ENCODE peak calls at places on chromosomes 11 and 22, in four cellular contexts. One of them, this sample, is unnamed.

GRCh38 chr11:16291729-16292128 is 64.6 kb downstream of the SOX6 start:
- DNase-seq in GM12878: no peak
- DNase-seq in H1: no peak
- DNase-seq in HepG2: no peak
- DNase-seq in this sample: no peak

GRCh38 chr11:74033046-74033445 is 24.2 kb upstream of the UCP3 start:
- DNase-seq in GM12878: no peak
- DNase-seq in H1: no peak
- DNase-seq in HepG2: no peak
- DNase-seq in this sample: no peak

GRCh38 chr11:15157738-15158137 is 43.0 kb downstream of the INSC start:
- DNase-seq in GM12878: no peak
- DNase-seq in H1: no peak
- DNase-seq in HepG2: no peak
- DNase-seq in this sample: no peak

GRCh38 chr11:61683961-61684869 is 4.0 kb downstream of the DAGLA start:
- DNase-seq in GM12878: no peak
- DNase-seq in H1: no peak
- DNase-seq in HepG2: no peak
- DNase-seq in this sample: no peak

GRCh38 chr11:103987631-103988594 is 48.5 kb upstream of the DDI1 start:
- DNase-seq in GM12878: no peak
- DNase-seq in H1: no peak
- DNase-seq in HepG2: no peak
- DNase-seq in this sample: peak; percentile 59

GRCh38 chr11:762421-763072 is 14.7 kb downstream of the GATD1 start:
- DNase-seq in GM12878: no peak
- DNase-seq in H1: no peak
- DNase-seq in HepG2: no peak
- DNase-seq in this sample: no peak

GRCh38 chr11:18394928-18395734 is 768 bp downstream of the LDHA start:
- DNase-seq in GM12878: no peak
- DNase-seq in H1: peak; percentile 54
- DNase-seq in HepG2: no peak
- DNase-seq in this sample: peak; percentile 2

GRCh38 chr22:33653525-33654063 is 266.7 kb downstream of the LARGE1 start:
- DNase-seq in GM12878: no peak
- DNase-seq in H1: no peak
- DNase-seq in HepG2: no peak
- DNase-seq in this sample: no peak

GRCh38 chr22:26635117-26635516 is 13.4 kb downstream of the CRYBA4 start:
- DNase-seq in GM12878: no peak
- DNase-seq in H1: no peak
- DNase-seq in HepG2: no peak
- DNase-seq in this sample: no peak

GRCh38 chr11:66598993-66599392 is 6.0 kb downstream of the CCS start:
- DNase-seq in GM12878: no peak
- DNase-seq in H1: no peak
- DNase-seq in HepG2: no peak
- DNase-seq in this sample: no peak

GRCh38 chr11:66600219-66600923 is 7.4 kb downstream of the CCS start:
- DNase-seq in GM12878: no peak
- DNase-seq in H1: no peak
- DNase-seq in HepG2: no peak
- DNase-seq in this sample: no peak

GRCh38 chr11:66600924-66601233 is 7.9 kb downstream of the CCS start:
- DNase-seq in GM12878: no peak
- DNase-seq in H1: no peak
- DNase-seq in HepG2: no peak
- DNase-seq in this sample: no peak

GRCh38 chr11:66604161-66604560 is 11.2 kb downstream of the CCS start:
- DNase-seq in GM12878: no peak
- DNase-seq in H1: no peak
- DNase-seq in HepG2: no peak
- DNase-seq in this sample: no peak

GRCh38 chr11:66603072-66603471 is 10.1 kb downstream of the CCS start:
- DNase-seq in GM12878: no peak
- DNase-seq in H1: no peak
- DNase-seq in HepG2: no peak
- DNase-seq in this sample: no peak
- TF ChIP-seq SUZ12 in GM12878: no peak
- TF ChIP-seq SUZ12 in H1: no peak
- TF ChIP-seq SUZ12 in HepG2: no peak
- TF ChIP-seq SUZ12 in this sample: no peak

GRCh38 chr22:44098966-44099530 is 74.9 kb downstream of the PARVB start:
- DNase-seq in GM12878: no peak
- DNase-seq in H1: no peak
- DNase-seq in HepG2: no peak
- DNase-seq in this sample: no peak

GRCh38 chr22:44099696-44100095 is 75.6 kb downstream of the PARVB start:
- DNase-seq in GM12878: no peak
- DNase-seq in H1: no peak
- DNase-seq in HepG2: no peak
- DNase-seq in this sample: no peak

GRCh38 chr22:44098021-44098739 is 74.1 kb downstream of the PARVB start:
- DNase-seq in GM12878: no peak
- DNase-seq in H1: no peak
- DNase-seq in HepG2: no peak
- DNase-seq in this sample: no peak

GRCh38 chr22:44102121-44102520 is 78.0 kb downstream of the PARVB start:
- DNase-seq in GM12878: no peak
- DNase-seq in H1: no peak
- DNase-seq in HepG2: no peak
- DNase-seq in this sample: no peak

GRCh38 chr22:44100411-44100810 is 76.3 kb downstream of the PARVB start:
- DNase-seq in GM12878: no peak
- DNase-seq in H1: no peak
- DNase-seq in HepG2: no peak
- DNase-seq in this sample: no peak
- TF ChIP-seq ZNF274 in GM12878: no peak
- TF ChIP-seq ZNF274 in H1: no peak
- TF ChIP-seq ZNF274 in HepG2: no peak
- TF ChIP-seq ZNF274 in this sample: no peak

DNA sequence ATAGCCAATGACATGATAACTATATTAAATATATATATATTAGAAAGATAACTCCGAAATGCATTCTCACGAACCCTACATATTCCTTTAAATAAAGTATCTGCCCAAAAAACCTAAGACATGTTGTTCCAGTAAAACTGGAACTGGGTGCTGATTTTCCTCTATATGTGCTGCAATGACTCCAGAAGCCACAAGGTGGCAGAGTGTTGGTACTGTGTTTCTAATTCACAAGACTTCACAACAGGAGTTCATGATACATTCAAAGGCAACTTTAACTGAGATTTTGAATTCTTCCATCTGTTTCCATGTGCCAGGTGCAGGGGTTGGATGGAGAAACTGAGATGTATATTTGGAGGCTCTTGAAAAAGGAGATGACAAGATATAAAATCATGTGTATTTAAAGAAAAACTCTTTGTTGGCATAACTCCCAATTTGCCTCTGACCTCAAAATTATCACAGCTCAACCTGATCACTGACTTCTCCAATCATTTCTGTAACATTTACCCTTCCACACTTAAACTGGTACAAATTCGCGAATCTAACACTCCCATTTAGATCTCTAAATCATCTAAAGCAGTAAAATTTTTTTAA is 1098.6 kb upstream of the CCDC90B start:
- DNase-seq in GM12878: no peak
- DNase-seq in H1: peak; percentile 66
- DNase-seq in HepG2: peak; percentile 30
- DNase-seq in this sample: peak; percentile 38
- TF ChIP-seq SUZ12 in GM12878: no peak
- TF ChIP-seq SUZ12 in H1: no peak
- TF ChIP-seq SUZ12 in HepG2: no peak
- TF ChIP-seq SUZ12 in this sample: no peak

DNA sequence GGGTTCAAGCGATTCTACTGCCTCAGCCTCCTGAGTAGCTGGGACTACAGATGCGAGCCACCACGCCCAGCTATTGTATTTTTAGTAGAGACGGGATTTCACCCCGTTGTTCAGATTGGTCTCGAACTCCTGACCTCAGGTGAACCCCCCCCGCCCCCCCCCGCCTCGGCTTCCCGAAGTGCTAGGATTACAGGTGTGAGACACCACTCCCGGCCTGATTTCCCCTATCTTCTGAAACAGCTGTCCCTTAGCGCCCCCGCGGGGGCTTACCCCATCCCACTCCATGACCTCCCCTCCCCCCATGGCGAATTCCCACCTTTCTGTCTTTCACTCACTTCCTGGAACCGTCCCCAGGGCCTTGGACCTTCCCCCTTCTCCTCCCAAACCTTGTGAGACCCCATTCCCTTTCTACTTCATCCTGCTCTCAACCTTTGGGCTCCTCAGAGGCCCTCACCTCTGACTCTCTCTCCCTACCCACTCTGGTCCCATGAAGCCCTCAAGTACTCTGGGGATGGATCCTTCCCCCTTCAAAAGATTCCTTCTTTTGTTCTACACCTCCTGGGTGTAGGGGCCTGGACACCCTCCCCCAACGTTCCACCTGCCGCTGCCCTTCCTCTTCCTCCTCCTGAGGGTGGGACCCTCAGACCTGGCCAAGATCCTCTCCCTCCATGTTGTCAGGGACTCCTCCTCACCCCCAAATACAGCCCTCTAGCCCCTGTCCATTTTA is 936 bp downstream of the PRDX5 start:
- DNase-seq in GM12878: no peak
- DNase-seq in H1: no peak
- DNase-seq in HepG2: no peak
- DNase-seq in this sample: no peak
- TF ChIP-seq ZNF274 in GM12878: no peak
- TF ChIP-seq ZNF274 in H1: no peak
- TF ChIP-seq ZNF274 in HepG2: no peak
- TF ChIP-seq ZNF274 in this sample: no peak

DNA sequence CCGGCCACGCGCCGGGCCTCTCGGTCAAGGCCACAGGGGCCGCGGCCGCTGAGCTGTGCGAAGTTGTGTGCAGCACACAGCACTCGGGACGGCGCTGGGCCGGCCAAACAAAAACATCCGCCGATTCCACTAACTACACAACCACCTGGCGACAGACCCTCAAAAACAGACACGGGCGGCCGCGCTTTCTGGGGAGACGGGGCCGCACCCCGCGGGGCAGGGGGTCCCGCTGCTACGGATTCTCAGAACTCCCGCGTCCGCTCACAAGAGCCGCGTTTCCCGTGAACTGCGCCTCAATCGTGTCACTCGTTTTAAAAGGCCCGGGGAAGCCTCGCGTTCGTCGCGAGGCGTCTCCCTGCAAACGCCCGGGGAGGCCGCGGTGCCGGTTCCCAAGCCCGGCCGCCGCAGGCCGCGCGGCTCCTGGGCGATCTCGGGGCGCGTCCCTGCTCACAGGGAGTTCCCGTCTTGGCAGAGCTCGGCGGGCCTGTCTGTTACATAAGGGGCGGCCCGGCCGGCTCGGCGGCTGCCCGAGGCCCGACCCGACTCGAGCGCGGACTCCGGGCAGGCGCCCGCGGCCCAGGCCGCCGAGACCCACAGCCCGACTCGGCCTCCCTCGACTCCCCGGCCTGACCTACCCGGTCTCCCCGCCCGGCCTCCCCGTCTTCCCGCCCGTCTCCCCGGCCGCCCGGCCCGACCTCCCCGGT is 918 bp downstream of the BRD1 start:
- DNase-seq in GM12878: no peak
- DNase-seq in H1: peak; percentile 60
- DNase-seq in HepG2: no peak
- DNase-seq in this sample: no peak
- TF ChIP-seq SUZ12 in GM12878: no peak
- TF ChIP-seq SUZ12 in H1: no peak
- TF ChIP-seq SUZ12 in HepG2: no peak
- TF ChIP-seq SUZ12 in this sample: no peak

DNA sequence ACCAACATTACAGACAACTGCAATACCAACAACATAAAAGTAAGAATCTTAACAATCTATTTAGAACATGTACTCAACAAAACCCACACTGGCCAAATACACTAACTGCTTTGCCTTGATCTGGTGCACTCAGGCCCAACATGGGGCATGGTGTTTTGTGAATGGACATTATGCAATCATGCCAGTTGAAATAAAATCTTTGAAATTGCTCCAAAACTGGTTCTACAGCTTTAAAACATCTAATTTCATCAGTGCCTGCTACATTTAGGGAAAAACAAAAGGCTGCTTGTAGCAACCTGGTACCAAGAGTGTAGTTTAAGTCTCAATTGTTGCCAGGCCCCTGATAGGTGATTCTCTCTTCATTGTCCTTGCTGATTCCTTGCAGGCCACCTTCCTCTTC is 3.3 kb upstream of the CTR9 start:
- DNase-seq in GM12878: no peak
- DNase-seq in H1: no peak
- DNase-seq in HepG2: no peak
- DNase-seq in this sample: no peak
- TF ChIP-seq ZNF274 in GM12878: no peak
- TF ChIP-seq ZNF274 in H1: no peak
- TF ChIP-seq ZNF274 in HepG2: no peak
- TF ChIP-seq ZNF274 in this sample: no peak

GRCh38 chr11:78926633-78927347 is 352.1 kb upstream of the NARS2 start:
- DNase-seq in GM12878: no peak
- DNase-seq in H1: no peak
- DNase-seq in HepG2: no peak
- DNase-seq in this sample: no peak

GRCh38 chr11:78920329-78920728 is 345.7 kb upstream of the NARS2 start:
- DNase-seq in GM12878: no peak
- DNase-seq in H1: no peak
- DNase-seq in HepG2: no peak
- DNase-seq in this sample: no peak

GRCh38 chr11:78922886-78923625 is 348.4 kb upstream of the NARS2 start:
- DNase-seq in GM12878: no peak
- DNase-seq in H1: no peak
- DNase-seq in HepG2: no peak
- DNase-seq in this sample: no peak

GRCh38 chr11:78916759-78917158 is 342.1 kb upstream of the NARS2 start:
- DNase-seq in GM12878: no peak
- DNase-seq in H1: no peak
- DNase-seq in HepG2: no peak
- DNase-seq in this sample: no peak

GRCh38 chr11:78921517-78921916 is 346.9 kb upstream of the NARS2 start:
- DNase-seq in GM12878: no peak
- DNase-seq in H1: no peak
- DNase-seq in HepG2: no peak
- DNase-seq in this sample: no peak
- TF ChIP-seq SUZ12 in GM12878: no peak
- TF ChIP-seq SUZ12 in H1: no peak
- TF ChIP-seq SUZ12 in HepG2: no peak
- TF ChIP-seq SUZ12 in this sample: no peak

GRCh38 chr11:112734207-112734606 is 227.0 kb upstream of the NCAM1 start:
- DNase-seq in GM12878: no peak
- DNase-seq in H1: peak; percentile 60
- DNase-seq in HepG2: no peak
- DNase-seq in this sample: peak; percentile 8
- TF ChIP-seq ZNF274 in GM12878: no peak
- TF ChIP-seq ZNF274 in H1: no peak
- TF ChIP-seq ZNF274 in HepG2: no peak
- TF ChIP-seq ZNF274 in this sample: no peak

DNA sequence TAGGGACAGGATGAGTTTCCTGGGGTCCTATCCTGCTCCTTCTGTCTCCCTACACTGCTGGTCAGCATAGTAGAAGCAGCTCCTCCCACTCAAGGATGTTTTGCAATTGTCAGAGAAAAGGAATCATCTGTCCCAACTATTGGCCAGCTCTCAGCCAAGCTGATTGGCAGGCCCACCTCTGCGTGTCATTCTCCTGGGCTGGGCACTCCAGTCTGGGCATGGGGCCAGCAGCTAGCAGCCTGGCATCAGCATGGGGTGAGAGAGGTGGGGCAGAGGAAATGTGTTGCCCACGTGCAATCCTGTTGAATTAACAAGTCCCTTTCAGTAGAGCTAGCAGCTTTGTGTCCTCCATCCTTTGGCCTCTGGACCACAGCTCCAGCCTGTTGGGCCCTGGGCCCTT is 14.1 kb downstream of the ANKK1 start:
- DNase-seq in GM12878: no peak
- DNase-seq in H1: no peak
- DNase-seq in HepG2: no peak
- DNase-seq in this sample: no peak
- TF ChIP-seq SUZ12 in GM12878: no peak
- TF ChIP-seq SUZ12 in H1: no peak
- TF ChIP-seq SUZ12 in HepG2: no peak
- TF ChIP-seq SUZ12 in this sample: no peak

This sample was measured in NT2/D1.